ENCODE peak calls at places on chromosomes 2 and 18, in eight cellular contexts. One of them, this sample, is unnamed.

GRCh38 chr2:149101818-149102217 is 63.3 kb downstream of the LYPD6B start:
- DNase-seq in thoracic aorta: no peak
- DNase-seq in nephron progenitor cell: no peak
- DNase-seq in prostate gland: no peak
- DNase-seq in Calu3: no peak
- DNase-seq in kidney: no peak
- DNase-seq in suprapubic skin: no peak
- DNase-seq in NB4: no peak
- DNase-seq in this sample: no peak

GRCh38 chr18:79396431-79397287 is 929 bp downstream of the NFATC1 start:
- DNase-seq in suprapubic skin: no peak
- DNase-seq in nephron progenitor cell: peak; percentile 69
- DNase-seq in prostate gland: peak; percentile 58
- DNase-seq in NB4: peak; percentile 52
- DNase-seq in kidney: peak; percentile 89
- DNase-seq in Calu3: peak; percentile 50
- DNase-seq in thoracic aorta: no peak
- DNase-seq in this sample: no peak

GRCh38 chr18:79856119-79857080 is 58.7 kb downstream of the KCNG2 start:
- DNase-seq in thoracic aorta: no peak
- DNase-seq in prostate gland: no peak
- DNase-seq in NB4: peak; percentile 65
- DNase-seq in Calu3: no peak
- DNase-seq in kidney: no peak
- DNase-seq in suprapubic skin: peak; percentile 79
- DNase-seq in nephron progenitor cell: no peak
- DNase-seq in this sample: no peak

GRCh38 chr18:9835796-9836195 is 50.0 kb upstream of the TXNDC2 start:
- DNase-seq in suprapubic skin: no peak
- DNase-seq in thoracic aorta: no peak
- DNase-seq in Calu3: no peak
- DNase-seq in nephron progenitor cell: no peak
- DNase-seq in kidney: no peak
- DNase-seq in NB4: no peak
- DNase-seq in prostate gland: no peak
- DNase-seq in this sample: no peak

GRCh38 chr2:215535726-215536125 is 99.9 kb upstream of the FN1 start:
- DNase-seq in nephron progenitor cell: no peak
- DNase-seq in Calu3: peak; percentile 11
- DNase-seq in suprapubic skin: no peak
- DNase-seq in NB4: no peak
- DNase-seq in thoracic aorta: no peak
- DNase-seq in prostate gland: no peak
- DNase-seq in kidney: no peak
- DNase-seq in this sample: no peak

GRCh38 chr2:99654419-99654818 is 164.6 kb upstream of the REV1 start:
- DNase-seq in suprapubic skin: no peak
- DNase-seq in nephron progenitor cell: no peak
- DNase-seq in thoracic aorta: no peak
- DNase-seq in Calu3: no peak
- DNase-seq in kidney: no peak
- DNase-seq in NB4: no peak
- DNase-seq in prostate gland: no peak
- DNase-seq in this sample: no peak

GRCh38 chr2:18871430-18871829 is 282.1 kb upstream of the NT5C1B start:
- DNase-seq in prostate gland: no peak
- DNase-seq in kidney: no peak
- DNase-seq in nephron progenitor cell: no peak
- DNase-seq in NB4: no peak
- DNase-seq in thoracic aorta: no peak
- DNase-seq in Calu3: no peak
- DNase-seq in suprapubic skin: no peak
- DNase-seq in this sample: no peak

GRCh38 chr2:126657636-126658315 is 1.8 kb downstream of the GYPC start:
- DNase-seq in Calu3: peak; percentile 45
- DNase-seq in NB4: peak; percentile 99
- DNase-seq in suprapubic skin: peak; percentile 91
- DNase-seq in thoracic aorta: peak; percentile 61
- DNase-seq in kidney: peak; percentile 96
- DNase-seq in prostate gland: peak; percentile 26
- DNase-seq in nephron progenitor cell: peak; percentile 82
- DNase-seq in this sample: peak; percentile 63

GRCh38 chr2:88729061-88729745 is 37.7 kb downstream of the RPIA start:
- DNase-seq in NB4: peak; percentile 97
- DNase-seq in Calu3: no peak
- DNase-seq in thoracic aorta: no peak
- DNase-seq in nephron progenitor cell: no peak
- DNase-seq in kidney: no peak
- DNase-seq in suprapubic skin: no peak
- DNase-seq in prostate gland: no peak
- DNase-seq in this sample: no peak

GRCh38 chr2:219598308-219599078 is 836 bp downstream of the STK11IP start:
- DNase-seq in nephron progenitor cell: no peak
- DNase-seq in thoracic aorta: no peak
- DNase-seq in kidney: no peak
- DNase-seq in Calu3: no peak
- DNase-seq in prostate gland: no peak
- DNase-seq in suprapubic skin: no peak
- DNase-seq in NB4: no peak
- DNase-seq in this sample: no peak

GRCh38 chr2:65050931-65051330 is 5.3 kb upstream of the CEP68 start:
- DNase-seq in thoracic aorta: no peak
- DNase-seq in Calu3: no peak
- DNase-seq in kidney: no peak
- DNase-seq in nephron progenitor cell: no peak
- DNase-seq in prostate gland: no peak
- DNase-seq in suprapubic skin: no peak
- DNase-seq in NB4: no peak
- DNase-seq in this sample: no peak

GRCh38 chr2:216057688-216058193 is 23.9 kb downstream of the PECR start:
- DNase-seq in suprapubic skin: no peak
- DNase-seq in kidney: peak; percentile 86
- DNase-seq in thoracic aorta: no peak
- DNase-seq in Calu3: peak; percentile 85
- DNase-seq in NB4: peak; percentile 62
- DNase-seq in nephron progenitor cell: no peak
- DNase-seq in prostate gland: no peak
- DNase-seq in this sample: peak; percentile 13

GRCh38 chr18:51030537-51031258 is 685 bp downstream of the SMAD4 start:
- DNase-seq in suprapubic skin: peak; percentile 87
- DNase-seq in thoracic aorta: no peak
- DNase-seq in kidney: peak; percentile 93
- DNase-seq in nephron progenitor cell: peak; percentile 77
- DNase-seq in NB4: peak; percentile 70
- DNase-seq in Calu3: peak; percentile 82
- DNase-seq in prostate gland: peak; percentile 68
- DNase-seq in this sample: no peak

GRCh38 chr2:38533180-38533579 is 69.5 kb downstream of the HNRNPLL start:
- DNase-seq in kidney: no peak
- DNase-seq in nephron progenitor cell: no peak
- DNase-seq in thoracic aorta: no peak
- DNase-seq in prostate gland: no peak
- DNase-seq in suprapubic skin: no peak
- DNase-seq in NB4: no peak
- DNase-seq in Calu3: no peak
- DNase-seq in this sample: no peak

GRCh38 chr2:201926071-201926470 is 107.6 kb upstream of the FZD7 start:
- DNase-seq in kidney: no peak
- DNase-seq in NB4: no peak
- DNase-seq in suprapubic skin: no peak
- DNase-seq in thoracic aorta: no peak
- DNase-seq in nephron progenitor cell: no peak
- DNase-seq in Calu3: no peak
- DNase-seq in prostate gland: no peak
- DNase-seq in this sample: no peak

GRCh38 chr2:170375192-170375591 is 197.2 kb downstream of the MYO3B start:
- DNase-seq in Calu3: no peak
- DNase-seq in suprapubic skin: no peak
- DNase-seq in NB4: no peak
- DNase-seq in kidney: no peak
- DNase-seq in thoracic aorta: no peak
- DNase-seq in nephron progenitor cell: no peak
- DNase-seq in prostate gland: peak; percentile 36
- DNase-seq in this sample: no peak

DNA sequence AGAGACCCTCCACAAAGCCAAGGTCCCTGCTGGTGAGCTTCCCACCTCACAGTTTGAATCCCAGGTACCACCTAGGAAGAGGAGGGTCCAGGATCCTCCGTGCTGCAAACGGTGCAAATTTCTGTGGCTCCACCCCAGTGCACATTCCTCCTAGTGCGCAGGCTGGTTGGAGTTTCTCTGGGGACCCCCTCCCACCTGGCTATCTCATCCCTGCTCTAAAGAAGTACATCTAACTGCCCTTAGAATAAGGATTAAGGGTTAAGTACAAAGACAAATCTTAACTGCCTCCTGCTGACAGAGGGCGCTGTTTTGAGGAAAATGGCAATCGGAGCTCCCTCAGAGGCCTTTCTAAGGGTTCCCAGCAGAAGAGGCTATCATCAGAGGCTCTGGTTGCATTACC is 109.6 kb upstream of the FSIP2 start:
- DNase-seq in nephron progenitor cell: peak; percentile 15
- DNase-seq in prostate gland: no peak
- DNase-seq in NB4: peak; percentile 55
- DNase-seq in Calu3: no peak
- DNase-seq in kidney: no peak
- DNase-seq in thoracic aorta: no peak
- DNase-seq in suprapubic skin: no peak
- DNase-seq in this sample: peak; percentile 29
- TF ChIP-seq CTCF in nephron progenitor cell: peak; percentile 12
- TF ChIP-seq CTCF in prostate gland: no peak
- TF ChIP-seq CTCF in NB4: peak; percentile 25
- TF ChIP-seq CTCF in Calu3: no peak
- TF ChIP-seq CTCF in kidney: no peak
- TF ChIP-seq CTCF in thoracic aorta: no peak
- TF ChIP-seq CTCF in suprapubic skin: no peak
- TF ChIP-seq CTCF in this sample: peak; percentile 66

DNA sequence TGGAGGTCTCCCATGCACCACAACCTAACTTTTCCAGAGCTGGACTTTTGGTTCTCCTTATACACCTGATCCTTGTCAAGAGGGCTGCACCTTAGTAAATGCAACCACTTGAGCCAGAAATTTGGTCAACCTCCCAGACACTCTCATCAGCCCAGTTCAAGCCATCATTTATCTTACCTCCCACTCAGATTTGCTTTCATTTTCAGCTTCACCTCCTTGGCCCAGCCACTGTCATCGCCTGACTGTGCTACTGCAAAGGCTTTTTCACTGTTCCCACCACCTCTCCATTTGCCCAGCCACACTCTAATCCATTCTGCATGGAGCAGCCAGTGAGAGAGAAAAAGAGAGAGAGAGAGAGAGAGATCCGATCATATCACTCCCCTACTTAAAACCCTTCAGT is 112.4 kb upstream of the DDX18 start:
- DNase-seq in NB4: no peak
- DNase-seq in prostate gland: no peak
- DNase-seq in nephron progenitor cell: no peak
- DNase-seq in Calu3: no peak
- DNase-seq in suprapubic skin: no peak
- DNase-seq in kidney: no peak
- DNase-seq in thoracic aorta: no peak
- DNase-seq in this sample: no peak
- TF ChIP-seq CTCF in NB4: no peak
- TF ChIP-seq CTCF in prostate gland: no peak
- TF ChIP-seq CTCF in nephron progenitor cell: no peak
- TF ChIP-seq CTCF in Calu3: no peak
- TF ChIP-seq CTCF in suprapubic skin: no peak
- TF ChIP-seq CTCF in kidney: no peak
- TF ChIP-seq CTCF in thoracic aorta: no peak
- TF ChIP-seq CTCF in this sample: no peak

DNA sequence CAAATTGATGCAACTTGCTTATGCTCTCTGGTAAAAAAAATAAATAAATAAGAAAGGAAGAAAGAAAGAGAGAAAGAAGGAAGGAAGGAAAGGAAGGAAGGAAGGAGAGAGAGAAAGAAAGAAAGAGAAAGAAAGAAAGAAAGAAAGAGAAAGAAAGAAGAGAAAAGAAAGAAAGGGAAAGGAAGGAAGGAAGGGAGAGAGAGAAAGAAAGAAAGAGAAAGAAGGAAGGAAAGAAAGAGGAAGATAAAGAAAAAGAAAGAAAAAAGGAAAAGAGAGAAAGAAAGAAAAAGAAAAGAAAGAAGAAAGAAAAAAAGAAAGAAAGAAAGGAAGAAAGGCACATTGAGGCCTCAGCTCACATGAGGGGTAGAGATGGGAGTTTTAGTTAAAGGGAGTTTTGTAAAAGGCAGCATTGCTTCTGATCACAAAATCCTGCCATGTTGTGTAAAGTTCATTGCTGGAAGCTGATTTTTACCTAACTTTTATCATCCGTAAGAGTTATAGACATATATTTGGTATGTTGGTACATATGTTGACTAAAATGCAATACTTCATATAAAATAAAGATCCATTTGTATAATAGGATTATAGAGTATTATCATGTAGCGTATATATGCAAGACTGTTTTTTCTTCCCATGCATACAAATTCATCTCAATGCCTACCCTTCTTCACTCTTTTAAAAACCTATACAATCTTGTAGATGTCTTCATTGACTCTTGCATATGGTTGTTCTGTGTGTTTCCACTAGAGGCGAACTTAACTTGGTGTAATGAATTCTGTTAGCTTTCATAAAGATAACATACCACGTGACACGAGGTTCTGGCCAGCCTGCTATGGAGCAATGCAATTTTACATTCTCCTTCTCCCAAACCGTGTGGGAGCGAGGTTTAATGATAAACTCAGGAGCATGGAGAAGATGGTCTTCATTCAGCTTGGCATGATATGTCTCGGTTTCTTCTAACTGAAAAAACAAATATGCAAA is 32.8 kb downstream of the MYOM1 start:
- DNase-seq in prostate gland: no peak
- DNase-seq in Calu3: peak; percentile 13
- DNase-seq in NB4: no peak
- DNase-seq in suprapubic skin: no peak
- DNase-seq in nephron progenitor cell: no peak
- DNase-seq in kidney: no peak
- DNase-seq in thoracic aorta: no peak
- DNase-seq in this sample: no peak
- TF ChIP-seq CTCF in prostate gland: no peak
- TF ChIP-seq CTCF in Calu3: no peak
- TF ChIP-seq CTCF in NB4: no peak
- TF ChIP-seq CTCF in suprapubic skin: no peak
- TF ChIP-seq CTCF in nephron progenitor cell: no peak
- TF ChIP-seq CTCF in kidney: no peak
- TF ChIP-seq CTCF in thoracic aorta: peak; percentile 29
- TF ChIP-seq CTCF in this sample: no peak

DNA sequence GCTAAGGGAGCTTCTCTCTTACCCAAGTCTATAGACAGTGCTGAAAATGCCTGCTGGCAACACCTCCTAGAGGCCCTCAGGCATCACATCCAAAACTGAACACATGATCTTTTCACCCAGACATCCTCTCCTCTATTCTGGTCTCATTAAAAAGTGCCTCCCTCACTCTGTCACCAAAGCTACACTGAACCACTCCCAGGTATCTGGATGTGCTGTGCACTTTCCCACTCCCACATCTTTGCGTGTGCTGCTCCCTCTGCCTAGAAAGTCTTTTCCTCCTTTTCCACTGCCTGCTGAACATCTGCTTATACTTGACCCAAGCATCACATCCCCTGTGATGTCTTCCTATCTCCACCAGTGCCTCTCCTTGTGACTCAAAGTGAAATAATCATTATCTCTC is 26.1 kb upstream of the STPG4 start:
- DNase-seq in thoracic aorta: no peak
- DNase-seq in NB4: no peak
- DNase-seq in nephron progenitor cell: no peak
- DNase-seq in suprapubic skin: no peak
- DNase-seq in prostate gland: no peak
- DNase-seq in Calu3: no peak
- DNase-seq in kidney: no peak
- DNase-seq in this sample: no peak
- TF ChIP-seq CTCF in thoracic aorta: no peak
- TF ChIP-seq CTCF in NB4: no peak
- TF ChIP-seq CTCF in nephron progenitor cell: no peak
- TF ChIP-seq CTCF in suprapubic skin: no peak
- TF ChIP-seq CTCF in prostate gland: no peak
- TF ChIP-seq CTCF in Calu3: no peak
- TF ChIP-seq CTCF in kidney: no peak
- TF ChIP-seq CTCF in this sample: no peak